ENCODE peak calls at places on chromosomes 16 and 17, in four cellular contexts. K is AG04449, F is MM.1S, W is mucosa of descending colon. Y is an unnamed sample.

GRCh38 chr16:74291176-74291575 is 5.4 kb upstream of the PSMD7 start:
- DNase-seq in W (no peak), F (no peak), K (no peak), Y (no peak)

GRCh38 chr17:70091005-70091568 is 16.1 kb downstream of the KCNJ16 start:
- DNase-seq in F (no peak), K (no peak), W (no peak), Y (no peak)

GRCh38 chr17:50765454-50766221 is 1.7 kb downstream of the ANKRD40CL start:
- DNase-seq in F (peak; percentile 32), K (no peak), W (peak; percentile 80), Y (no peak)

GRCh38 chr16:48393843-48394703 is 8.9 kb upstream of the SIAH1 start:
- DNase-seq in W (no peak), F (no peak), K (peak; percentile 31), Y (peak; percentile 57)

GRCh38 chr16:1650131-1650530 is 27.9 kb upstream of the JPT2 start:
- DNase-seq in W (no peak), K (no peak), F (no peak), Y (no peak)

GRCh38 chr17:10842658-10843057 is 4.8 kb upstream of the PIRT start:
- DNase-seq in K (no peak), F (no peak), W (no peak), Y (no peak)

GRCh38 chr17:40419559-40420331 is 2.0 kb upstream of the TOP2A start:
- DNase-seq in F (no peak), K (no peak), W (no peak), Y (no peak)

GRCh38 chr17:39400547-39401411 is 647 bp downstream of the FBXL20 start:
- DNase-seq in W (peak; percentile 64), F (no peak), K (no peak), Y (no peak)

GRCh38 chr16:67530013-67530939 is 1.6 kb downstream of the RIPOR1 start:
- DNase-seq in K (no peak), F (peak; percentile 53), W (peak; percentile 86), Y (no peak)

GRCh38 chr17:60077672-60078519 is 825 bp downstream of the HEATR6 start:
- DNase-seq in F (no peak), W (no peak), K (no peak), Y (no peak)

GRCh38 chr17:80743181-80743771 is 198.6 kb downstream of the RPTOR start:
- DNase-seq in F (no peak), K (no peak), W (no peak), Y (peak; percentile 29)

GRCh38 chr16:12639044-12639443 is 164.6 kb downstream of the CPPED1 start:
- DNase-seq in K (peak; percentile 23), W (no peak), F (no peak), Y (peak; percentile 18)

GRCh38 chr16:4510747-4511426 is 27.7 kb downstream of the CDIP1 start:
- DNase-seq in W (no peak), K (no peak), F (no peak), Y (no peak)

GRCh38 chr17:17140590-17140980 is 65.5 kb downstream of the PLD6 start:
- DNase-seq in K (no peak), W (no peak), F (no peak), Y (no peak)

GRCh38 chr17:32161029-32161428 is 18.7 kb downstream of the RHOT1 start:
- DNase-seq in K (no peak), W (no peak), F (no peak), Y (peak; percentile 34)

GRCh38 chr17:27236710-27237315 is 57.1 kb upstream of the WSB1 start:
- DNase-seq in K (peak; percentile 16), W (no peak), F (peak; percentile 68), Y (no peak)

GRCh38 chr17:66143657-66144282 is 48.2 kb downstream of the CEP112 start:
- DNase-seq in K (no peak), W (no peak), F (no peak), Y (no peak)

GRCh38 chr17:66135219-66135618 is 56.7 kb downstream of the CEP112 start:
- DNase-seq in K (no peak), F (peak; percentile 83), W (no peak), Y (no peak)

GRCh38 chr17:66142428-66142827 is 49.5 kb downstream of the CEP112 start:
- DNase-seq in W (no peak), F (no peak), K (no peak), Y (no peak)

GRCh38 chr17:66135896-66136295 is 56.0 kb downstream of the CEP112 start:
- DNase-seq in F (no peak), W (no peak), K (no peak), Y (peak; percentile 2)

DNA sequence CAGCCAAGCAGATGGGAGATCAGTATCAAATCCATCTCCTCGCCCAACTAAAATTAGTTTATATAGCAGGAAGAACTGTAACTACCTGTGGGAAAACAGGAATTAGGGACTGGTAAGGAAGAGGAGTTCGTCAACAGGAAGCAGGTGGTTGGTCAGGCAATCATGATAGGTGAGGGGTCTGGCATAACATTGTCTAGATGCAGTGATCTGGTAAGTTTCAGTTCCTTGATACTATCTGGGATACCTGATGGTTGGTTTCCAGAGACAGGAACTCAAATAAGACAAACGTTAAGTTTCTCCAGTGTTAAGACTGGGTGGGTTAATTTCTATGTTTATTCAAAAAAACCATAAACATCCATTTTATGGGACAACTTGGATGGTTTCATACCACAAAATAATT is 53.8 kb downstream of the CEP112 start:
- DNase-seq in F (no peak), W (no peak), K (no peak), Y (no peak)
- H3K4me3 ChIP-seq in F (no peak overlapping the region), W (no peak overlapping the region), K (no peak overlapping the region), Y (no peak overlapping the region)

GRCh38 chr17:78575899-78576298 is 1.3 kb downstream of the DNAH17 start:
- DNase-seq in K (no peak), W (no peak), F (no peak), Y (no peak)

GRCh38 chr17:78576389-78577112 is 645 bp downstream of the DNAH17 start:
- DNase-seq in F (no peak), K (no peak), W (no peak), Y (no peak)

GRCh38 chr17:78575340-78575739 is 1.9 kb downstream of the DNAH17 start:
- DNase-seq in K (no peak), F (no peak), W (no peak), Y (no peak)

GRCh38 chr17:78572277-78573205 is 4.7 kb downstream of the DNAH17 start:
- DNase-seq in W (no peak), F (no peak), K (no peak), Y (no peak)

GRCh38 chr17:78573955-78574354 is 3.2 kb downstream of the DNAH17 start:
- DNase-seq in K (no peak), F (no peak), W (no peak), Y (no peak)
- TF ChIP-seq CTCF in K (no peak), F (no peak), W (no peak), Y (peak; percentile 9)

GRCh38 chr17:45387739-45388138 is 44.9 kb downstream of the ARHGAP27 start:
- DNase-seq in K (no peak), W (no peak), F (no peak), Y (no peak)
- H3K4me3 ChIP-seq in K (no peak overlapping the region), W (no peak overlapping the region), F (no peak overlapping the region), Y (no peak overlapping the region)

GRCh38 chr17:4035081-4035680 is 70.9 kb upstream of the ATP2A3 start:
- DNase-seq in K (no peak), W (no peak), F (no peak), Y (no peak)
- TF ChIP-seq CTCF in K (no peak), W (no peak), F (no peak), Y (no peak)